ENCODE peak calls at places on chromosomes 3 and 15, in nine cellular contexts. G is fibroblast of mammary gland; T is T-helper 9 cell; J is Ammon's horn; I is Daoy; N is activated CD4-positive, CD25-positive, alpha-beta regulatory T cell; P is PC-9; V is HuH-7.5; X is GDM1. R is an unnamed sample.

GRCh38 chr15:60830479-60830878 is 351.5 kb upstream of the ICE2 start:
- DNase-seq in G (peak), T (no peak), J (no peak), I (no peak), N (no peak), P (no peak), V (no peak), X (no peak), R (no peak)

GRCh38 chr3:55445551-55445950 is 41.6 kb downstream of the WNT5A start:
- DNase-seq in G (no peak), T (no peak), J (no peak), I (no peak), N (no peak), P (no peak), V (no peak), X (no peak), R (no peak)

GRCh38 chr15:98599911-98600685 is 48.2 kb upstream of the IGF1R start:
- DNase-seq in G (peak), T (no peak), J (peak), I (peak), N (no peak), P (no peak), V (no peak), X (no peak), R (peak)

GRCh38 chr15:71139264-71139663 is 24.0 kb downstream of the THSD4 start:
- DNase-seq in G (no peak), T (no peak), J (no peak), I (no peak), N (no peak), P (no peak), V (no peak), X (no peak), R (no peak)

GRCh38 chr3:180246688-180247195 is 210.0 kb upstream of the PEX5L start:
- DNase-seq in G (no peak), T (no peak), J (no peak), I (no peak), N (no peak), P (no peak), V (no peak), X (no peak), R (no peak)

GRCh38 chr15:90241343-90242192 is 7.6 kb downstream of the GDPGP1 start:
- DNase-seq in G (no peak), T (no peak), J (no peak), I (no peak), N (no peak), P (no peak), V (no peak), X (no peak), R (no peak)

GRCh38 chr15:50773389-50773788 is 7.9 kb upstream of the SPPL2A start:
- DNase-seq in G (no peak), T (no peak), J (no peak), I (no peak), N (no peak), P (no peak), V (no peak), X (no peak), R (no peak)

GRCh38 chr3:90015688-90016356 is 908.4 kb downstream of the EPHA3 start:
- DNase-seq in G (peak), T (no peak), J (peak), I (no peak), N (no peak), P (peak), V (no peak), X (no peak), R (no peak)

GRCh38 chr3:71454513-71455423 is 128.8 kb downstream of the FOXP1 start:
- DNase-seq in G (no peak), T (no peak), J (no peak), I (no peak), N (no peak), P (no peak), V (no peak), X (no peak), R (no peak)

GRCh38 chr3:133573054-133573628 is 345 bp upstream of the CDV3 start:
- DNase-seq in G (peak), T (peak), J (peak), I (peak), N (no peak), P (peak), V (peak), X (no peak), R (peak)

GRCh38 chr3:132730891-132731580 is 8.8 kb upstream of the NPHP3 start:
- DNase-seq in G (peak), T (no peak), J (peak), I (peak), N (no peak), P (no peak), V (no peak), X (peak), R (peak)

GRCh38 chr3:100046986-100047385 is 67.3 kb downstream of the FILIP1L start:
- DNase-seq in G (no peak), T (no peak), J (no peak), I (no peak), N (no peak), P (no peak), V (no peak), X (no peak), R (no peak)

GRCh38 chr3:40574661-40575060 is 49.9 kb downstream of the ZNF621 start:
- DNase-seq in G (peak), T (no peak), J (peak), I (peak), N (no peak), P (no peak), V (no peak), X (no peak), R (peak)

GRCh38 chr3:108907194-108907593 is 46.5 kb downstream of the GUCA1C start:
- DNase-seq in G (no peak), T (no peak), J (no peak), I (no peak), N (no peak), P (no peak), V (no peak), X (no peak), R (no peak)

GRCh38 chr3:126567696-126568438 is 9.1 kb upstream of the C3orf22 start:
- DNase-seq in G (no peak), T (no peak), J (no peak), I (peak), N (no peak), P (no peak), V (no peak), X (no peak), R (no peak)

R was measured in globus pallidus.